ENCODE peak calls at places on chromosomes 11 and 22, in seven cellular contexts. O is K562, P is GM12891, K is H1, J is SK-N-SH, L is HepG2, E is GM12892. Y is an unnamed sample.

GRCh38 chr22:44261861-44262595 is 50.7 kb downstream of the SHISAL1 start:
- DNase-seq in E (no peak), J (peak), K (no peak), O (no peak), L (no peak), P (no peak), Y (no peak)

GRCh38 chr11:97463891-97464290 is 1074.1 kb downstream of the JRKL start:
- DNase-seq in P (no peak), O (no peak), L (no peak), K (no peak), E (no peak), J (no peak), Y (no peak)

GRCh38 chr11:44524751-44525171 is 40.7 kb upstream of the CD82 start:
- DNase-seq in K (no peak), O (peak), L (no peak), J (no peak), E (no peak), P (no peak), Y (no peak)

GRCh38 chr11:67268036-67268683 is 1.9 kb downstream of the GRK2 start:
- DNase-seq in P (peak), O (no peak), L (no peak), K (no peak), J (no peak), E (peak), Y (peak)

GRCh38 chr11:111634981-111635705 is 32.9 kb downstream of the SIK2 start:
- DNase-seq in K (no peak), L (no peak), J (no peak), O (peak), P (no peak), E (no peak), Y (no peak)

GRCh38 chr11:111633756-111634362 is 31.6 kb downstream of the SIK2 start:
- DNase-seq in L (peak), O (no peak), P (no peak), J (peak), K (no peak), E (no peak), Y (peak)

GRCh38 chr11:36375348-36376314 is 79.5 kb downstream of the PRR5L start:
- DNase-seq in O (no peak), K (peak), J (peak), L (no peak), E (no peak), P (no peak), Y (no peak)

GRCh38 chr11:13429288-13429687 is 33.7 kb downstream of the BTBD10 start:
- DNase-seq in O (no peak), K (no peak), L (no peak), P (no peak), J (no peak), E (no peak), Y (no peak)

GRCh38 chr11:84390441-84391078 is 1104.4 kb upstream of the CCDC90B start:
- DNase-seq in J (no peak), E (no peak), O (no peak), P (no peak), L (no peak), K (no peak), Y (no peak)

GRCh38 chr11:47342854-47343253 is 9.6 kb downstream of the MYBPC3 start:
- DNase-seq in K (no peak), L (no peak), J (no peak), E (no peak), P (no peak), O (no peak), Y (no peak)
- TF ChIP-seq TAF1 in K (no peak), L (no peak), J (no peak), E (no peak), P (no peak), O (no peak), Y (no peak)

GRCh38 chr11:96198466-96198808 is 144.6 kb downstream of the MAML2 start:
- DNase-seq in K (no peak), L (no peak), J (no peak), E (no peak), P (no peak), O (no peak), Y (no peak)

GRCh38 chr11:96197801-96198465 is 145.1 kb downstream of the MAML2 start:
- DNase-seq in E (no peak), K (no peak), P (no peak), L (no peak), O (no peak), J (no peak), Y (no peak)

GRCh38 chr11:96200243-96200642 is 142.8 kb downstream of the MAML2 start:
- DNase-seq in J (no peak), E (no peak), O (no peak), P (no peak), K (no peak), L (no peak), Y (no peak)

GRCh38 chr11:96197221-96197620 is 145.8 kb downstream of the MAML2 start:
- DNase-seq in J (no peak), E (no peak), L (no peak), O (no peak), P (no peak), K (no peak), Y (no peak)

GRCh38 chr11:96199563-96200025 is 143.4 kb downstream of the MAML2 start:
- DNase-seq in O (no peak), P (no peak), L (no peak), E (no peak), K (no peak), J (no peak), Y (no peak)
- TF ChIP-seq TAF1 in O (no peak), P (no peak), L (no peak), E (no peak), K (no peak), J (no peak), Y (no peak)

DNA sequence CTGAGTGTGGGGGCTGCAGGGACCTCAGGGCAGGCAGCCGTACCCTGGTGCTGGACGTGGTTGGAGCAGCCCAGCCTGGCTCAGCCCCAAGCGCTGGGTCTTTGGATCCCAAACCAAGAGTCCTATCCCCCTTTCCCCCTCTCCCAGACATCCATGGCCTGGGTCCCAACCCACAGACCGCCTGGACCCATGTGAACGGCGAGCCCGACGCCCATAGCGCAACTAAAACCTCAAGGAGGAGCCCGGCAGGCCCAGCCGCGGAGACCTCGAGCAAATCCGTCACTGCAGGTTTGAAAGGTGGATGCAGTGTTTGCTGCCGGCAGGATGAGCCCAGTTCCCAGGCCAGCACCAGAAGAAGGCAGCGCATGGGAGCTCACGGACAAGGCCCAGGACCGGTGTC is 337.0 kb downstream of the BRD1 start:
- DNase-seq in O (no peak), L (no peak), E (no peak), P (no peak), K (no peak), J (no peak), Y (no peak)
- TF ChIP-seq TAF1 in O (no peak), L (no peak), E (no peak), P (no peak), K (no peak), J (no peak), Y (no peak)

GRCh38 chr22:40534379-40535188 is 101.9 kb downstream of the MRTFA start:
- DNase-seq in O (peak), E (no peak), J (no peak), P (no peak), L (no peak), K (no peak), Y (peak)
- TF ChIP-seq TAF1 in O (no peak), E (no peak), J (no peak), P (no peak), L (no peak), K (no peak), Y (no peak)

GRCh38 chr11:122186439-122187080 is 70.5 kb upstream of the BLID start:
- DNase-seq in L (no peak), J (no peak), K (no peak), O (no peak), P (no peak), E (no peak), Y (no peak)
- TF ChIP-seq TAF1 in L (no peak), J (no peak), K (no peak), O (no peak), P (no peak), E (no peak), Y (no peak)

GRCh38 chr11:19892387-19892786 is 179.8 kb downstream of the NAV2 start:
- DNase-seq in P (no peak), J (no peak), K (no peak), O (no peak), E (no peak), L (no peak), Y (no peak)
- TF ChIP-seq TAF1 in P (no peak), J (no peak), K (no peak), O (no peak), E (no peak), L (no peak), Y (no peak)

Y was measured in GM12878.